ENCODE peak calls at places on chromosome 21, in five cellular contexts. One of them, this sample, is unnamed.

GRCh38 chr21:45982256-45982757 is 737 bp downstream of the COL6A1 start:
- DNase-seq in breast epithelium: peak; percentile 47
- DNase-seq in progenitor cell of endocrine pancreas: no peak
- DNase-seq in BE2C: peak; percentile 20
- DNase-seq in NB4: no peak
- DNase-seq in this sample: peak; percentile 45

GRCh38 chr21:37030864-37031263 is 24.4 kb downstream of the RIPPLY3 start:
- DNase-seq in breast epithelium: no peak
- DNase-seq in progenitor cell of endocrine pancreas: no peak
- DNase-seq in BE2C: no peak
- DNase-seq in NB4: no peak
- DNase-seq in this sample: no peak

GRCh38 chr21:44521301-44521927 is 18.6 kb downstream of the KRTAP10-1 start:
- DNase-seq in breast epithelium: peak; percentile 40
- DNase-seq in progenitor cell of endocrine pancreas: no peak
- DNase-seq in BE2C: peak; percentile 5
- DNase-seq in NB4: no peak
- DNase-seq in this sample: no peak

GRCh38 chr21:29163381-29164115 is 33.1 kb downstream of the MAP3K7CL start:
- DNase-seq in breast epithelium: no peak
- DNase-seq in progenitor cell of endocrine pancreas: no peak
- DNase-seq in BE2C: no peak
- DNase-seq in NB4: peak; percentile 25
- DNase-seq in this sample: no peak

GRCh38 chr21:25369524-25370300 is 237.6 kb downstream of the MRPL39 start:
- DNase-seq in breast epithelium: no peak
- DNase-seq in progenitor cell of endocrine pancreas: no peak
- DNase-seq in BE2C: no peak
- DNase-seq in NB4: no peak
- DNase-seq in this sample: no peak

GRCh38 chr21:46051821-46052675 is 45.9 kb upstream of the COL6A2 start:
- DNase-seq in breast epithelium: no peak
- DNase-seq in progenitor cell of endocrine pancreas: peak; percentile 6
- DNase-seq in BE2C: no peak
- DNase-seq in NB4: no peak
- DNase-seq in this sample: no peak

GRCh38 chr21:31354604-31355443 is 10.8 kb upstream of the TIAM1 start:
- DNase-seq in breast epithelium: peak; percentile 66
- DNase-seq in progenitor cell of endocrine pancreas: no peak
- DNase-seq in BE2C: no peak
- DNase-seq in NB4: no peak
- DNase-seq in this sample: no peak

GRCh38 chr21:43654806-43655489 is 4.3 kb downstream of the HSF2BP start:
- DNase-seq in breast epithelium: no peak
- DNase-seq in progenitor cell of endocrine pancreas: no peak
- DNase-seq in BE2C: no peak
- DNase-seq in NB4: no peak
- DNase-seq in this sample: no peak

GRCh38 chr21:39788383-39788782 is 43.4 kb downstream of the IGSF5 start:
- DNase-seq in breast epithelium: peak; percentile 82
- DNase-seq in progenitor cell of endocrine pancreas: peak; percentile 71
- DNase-seq in BE2C: peak; percentile 63
- DNase-seq in NB4: peak; percentile 13
- DNase-seq in this sample: peak; percentile 83

GRCh38 chr21:46130721-46131720 is 24.4 kb downstream of the FTCD start:
- DNase-seq in breast epithelium: no peak
- DNase-seq in progenitor cell of endocrine pancreas: no peak
- DNase-seq in BE2C: no peak
- DNase-seq in NB4: no peak
- DNase-seq in this sample: no peak

GRCh38 chr21:34022557-34023335 is 50.6 kb upstream of the MRPS6 start:
- DNase-seq in breast epithelium: no peak
- DNase-seq in progenitor cell of endocrine pancreas: no peak
- DNase-seq in BE2C: no peak
- DNase-seq in NB4: peak; percentile 95
- DNase-seq in this sample: no peak

GRCh38 chr21:29164330-29164942 is 34.0 kb downstream of the MAP3K7CL start:
- DNase-seq in breast epithelium: no peak
- DNase-seq in progenitor cell of endocrine pancreas: no peak
- DNase-seq in BE2C: no peak
- DNase-seq in NB4: peak; percentile 70
- DNase-seq in this sample: no peak

GRCh38 chr21:45994086-45994661 is 12.6 kb downstream of the COL6A1 start:
- DNase-seq in breast epithelium: peak; percentile 42
- DNase-seq in progenitor cell of endocrine pancreas: no peak
- DNase-seq in BE2C: peak; percentile 8
- DNase-seq in NB4: no peak
- DNase-seq in this sample: peak; percentile 1

GRCh38 chr21:18987515-18988026 is 584.0 kb upstream of the TMPRSS15 start:
- DNase-seq in breast epithelium: no peak
- DNase-seq in progenitor cell of endocrine pancreas: no peak
- DNase-seq in BE2C: peak; percentile 44
- DNase-seq in NB4: no peak
- DNase-seq in this sample: no peak

GRCh38 chr21:32099812-32100416 is 178.9 kb downstream of the MIS18A start:
- DNase-seq in breast epithelium: no peak
- DNase-seq in progenitor cell of endocrine pancreas: no peak
- DNase-seq in BE2C: no peak
- DNase-seq in NB4: peak; percentile 62
- DNase-seq in this sample: no peak

GRCh38 chr21:31484219-31484618 is 140.2 kb upstream of the TIAM1 start:
- DNase-seq in breast epithelium: no peak
- DNase-seq in progenitor cell of endocrine pancreas: no peak
- DNase-seq in BE2C: no peak
- DNase-seq in NB4: no peak
- DNase-seq in this sample: no peak

GRCh38 chr21:27466175-27466574 is 499.3 kb upstream of the ADAMTS5 start:
- DNase-seq in breast epithelium: no peak
- DNase-seq in progenitor cell of endocrine pancreas: no peak
- DNase-seq in BE2C: no peak
- DNase-seq in NB4: peak; percentile 1
- DNase-seq in this sample: no peak
- TF ChIP-seq CTCF in breast epithelium: no peak
- TF ChIP-seq CTCF in progenitor cell of endocrine pancreas: no peak
- TF ChIP-seq CTCF in BE2C: no peak
- TF ChIP-seq CTCF in NB4: peak; percentile 18
- TF ChIP-seq CTCF in this sample: no peak

GRCh38 chr21:41868062-41868710 is 11.0 kb downstream of the PRDM15 start:
- DNase-seq in breast epithelium: no peak
- DNase-seq in progenitor cell of endocrine pancreas: no peak
- DNase-seq in BE2C: no peak
- DNase-seq in NB4: no peak
- DNase-seq in this sample: no peak
- TF ChIP-seq CTCF in breast epithelium: no peak
- TF ChIP-seq CTCF in progenitor cell of endocrine pancreas: no peak
- TF ChIP-seq CTCF in BE2C: no peak
- TF ChIP-seq CTCF in NB4: no peak
- TF ChIP-seq CTCF in this sample: no peak

GRCh38 chr21:21076051-21076450 is 77.8 kb downstream of the NCAM2 start:
- DNase-seq in breast epithelium: no peak
- DNase-seq in progenitor cell of endocrine pancreas: no peak
- DNase-seq in BE2C: no peak
- DNase-seq in NB4: no peak
- DNase-seq in this sample: no peak
- TF ChIP-seq CTCF in breast epithelium: no peak
- TF ChIP-seq CTCF in progenitor cell of endocrine pancreas: no peak
- TF ChIP-seq CTCF in BE2C: no peak
- TF ChIP-seq CTCF in NB4: no peak
- TF ChIP-seq CTCF in this sample: no peak

GRCh38 chr21:35933466-35933865 is 126.9 kb downstream of the SETD4 start:
- DNase-seq in breast epithelium: no peak
- DNase-seq in progenitor cell of endocrine pancreas: no peak
- DNase-seq in BE2C: no peak
- DNase-seq in NB4: peak; percentile 79
- DNase-seq in this sample: no peak
- TF ChIP-seq CTCF in breast epithelium: no peak
- TF ChIP-seq CTCF in progenitor cell of endocrine pancreas: no peak
- TF ChIP-seq CTCF in BE2C: no peak
- TF ChIP-seq CTCF in NB4: no peak
- TF ChIP-seq CTCF in this sample: no peak

This sample was measured in nephron progenitor cell.